ENCODE peak calls at places on chromosomes 12 and 14, in six cellular contexts. One of them, this sample, is unnamed.
A peak's percentile ranks its signal among the peaks of the same experiment; 100 is the strongest.

GRCh38 chr12:92156704-92157395 is 11.2 kb upstream of the BTG1 start:
- DNase-seq in HL-60: no peak
- DNase-seq in GM23338: no peak
- DNase-seq in HepG2: no peak
- DNase-seq in suprapubic skin: no peak
- DNase-seq in sigmoid colon: no peak
- DNase-seq in this sample: no peak

GRCh38 chr14:94056579-94057308 is 24.3 kb downstream of the DDX24 start:
- DNase-seq in HL-60: no peak
- DNase-seq in GM23338: no peak
- DNase-seq in HepG2: no peak
- DNase-seq in suprapubic skin: no peak
- DNase-seq in sigmoid colon: no peak
- DNase-seq in this sample: peak; percentile 69

GRCh38 chr14:73887116-73887490 is 444 bp downstream of the ZNF410 start:
- DNase-seq in HL-60: no peak
- DNase-seq in GM23338: no peak
- DNase-seq in HepG2: peak; percentile 25
- DNase-seq in suprapubic skin: no peak
- DNase-seq in sigmoid colon: no peak
- DNase-seq in this sample: no peak

GRCh38 chr12:5258498-5258897 is 173.4 kb upstream of the NTF3 start:
- DNase-seq in HL-60: no peak
- DNase-seq in GM23338: no peak
- DNase-seq in HepG2: no peak
- DNase-seq in suprapubic skin: peak; percentile 65
- DNase-seq in sigmoid colon: no peak
- DNase-seq in this sample: no peak

GRCh38 chr14:63267171-63267570 is 51.6 kb downstream of the GPHB5 start:
- DNase-seq in HL-60: no peak
- DNase-seq in GM23338: no peak
- DNase-seq in HepG2: no peak
- DNase-seq in suprapubic skin: no peak
- DNase-seq in sigmoid colon: no peak
- DNase-seq in this sample: no peak

GRCh38 chr12:122308811-122309210 is 42.5 kb upstream of the VPS33A start:
- DNase-seq in HL-60: no peak
- DNase-seq in GM23338: no peak
- DNase-seq in HepG2: no peak
- DNase-seq in suprapubic skin: no peak
- DNase-seq in sigmoid colon: no peak
- DNase-seq in this sample: no peak

GRCh38 chr12:116718578-116719454 is 19.1 kb downstream of the SPRING1 start:
- DNase-seq in HL-60: no peak
- DNase-seq in GM23338: no peak
- DNase-seq in HepG2: no peak
- DNase-seq in suprapubic skin: no peak
- DNase-seq in sigmoid colon: no peak
- DNase-seq in this sample: no peak

GRCh38 chr12:41151789-41152188 is 36.3 kb upstream of the PDZRN4 start:
- DNase-seq in HL-60: no peak
- DNase-seq in GM23338: no peak
- DNase-seq in HepG2: no peak
- DNase-seq in suprapubic skin: no peak
- DNase-seq in sigmoid colon: no peak
- DNase-seq in this sample: no peak

GRCh38 chr12:34124608-34125007 is 102.3 kb downstream of the ALG10 start:
- DNase-seq in HL-60: no peak
- DNase-seq in GM23338: no peak
- DNase-seq in HepG2: no peak
- DNase-seq in suprapubic skin: no peak
- DNase-seq in sigmoid colon: no peak
- DNase-seq in this sample: no peak

GRCh38 chr12:69324797-69325466 is 23.2 kb upstream of the LYZ start:
- DNase-seq in HL-60: peak; percentile 48
- DNase-seq in GM23338: no peak
- DNase-seq in HepG2: no peak
- DNase-seq in suprapubic skin: no peak
- DNase-seq in sigmoid colon: no peak
- DNase-seq in this sample: no peak

GRCh38 chr14:50059773-50060629 is 56.4 kb downstream of the VCPKMT start:
- DNase-seq in HL-60: no peak
- DNase-seq in GM23338: no peak
- DNase-seq in HepG2: peak; percentile 42
- DNase-seq in suprapubic skin: no peak
- DNase-seq in sigmoid colon: no peak
- DNase-seq in this sample: no peak
- H3K4me3 ChIP-seq in HL-60: no peak overlapping the region
- H3K4me3 ChIP-seq in GM23338: no peak overlapping the region
- H3K4me3 ChIP-seq in HepG2: peak overlapping the region; percentile 63
- H3K4me3 ChIP-seq in suprapubic skin: no peak overlapping the region
- H3K4me3 ChIP-seq in sigmoid colon: no peak overlapping the region
- H3K4me3 ChIP-seq in this sample: no peak overlapping the region

GRCh38 chr12:96988919-96989318 is 81.9 kb downstream of the NEDD1 start:
- DNase-seq in HL-60: no peak
- DNase-seq in GM23338: no peak
- DNase-seq in HepG2: no peak
- DNase-seq in suprapubic skin: no peak
- DNase-seq in sigmoid colon: no peak
- DNase-seq in this sample: no peak
- TF ChIP-seq POLR2AphosphoS5 in HL-60: no peak
- TF ChIP-seq POLR2AphosphoS5 in GM23338: no peak
- TF ChIP-seq POLR2AphosphoS5 in HepG2: no peak
- TF ChIP-seq POLR2AphosphoS5 in suprapubic skin: no peak
- TF ChIP-seq POLR2AphosphoS5 in sigmoid colon: no peak
- TF ChIP-seq POLR2AphosphoS5 in this sample: no peak

GRCh38 chr12:46830731-46831334 is 5.0 kb upstream of the SLC38A4 start:
- DNase-seq in HL-60: no peak
- DNase-seq in GM23338: peak; percentile 65
- DNase-seq in HepG2: no peak
- DNase-seq in suprapubic skin: no peak
- DNase-seq in sigmoid colon: no peak
- DNase-seq in this sample: no peak
- H3K4me3 ChIP-seq in HL-60: no peak overlapping the region
- H3K4me3 ChIP-seq in GM23338: peak overlapping the region; percentile 78
- H3K4me3 ChIP-seq in HepG2: no peak overlapping the region
- H3K4me3 ChIP-seq in suprapubic skin: peak overlapping the region; percentile 44
- H3K4me3 ChIP-seq in sigmoid colon: peak overlapping the region; percentile 51
- H3K4me3 ChIP-seq in this sample: peak overlapping the region; percentile 21

GRCh38 chr12:6451348-6452244 is at the start of gene TAPBPL:
- DNase-seq in HL-60: peak; percentile 77
- DNase-seq in GM23338: peak; percentile 73
- DNase-seq in HepG2: peak; percentile 89
- DNase-seq in suprapubic skin: peak; percentile 85
- DNase-seq in sigmoid colon: peak; percentile 93
- DNase-seq in this sample: no peak
- TF ChIP-seq POLR2AphosphoS5 in HL-60: peak; percentile 80
- TF ChIP-seq POLR2AphosphoS5 in GM23338: no peak
- TF ChIP-seq POLR2AphosphoS5 in HepG2: peak; percentile 87
- TF ChIP-seq POLR2AphosphoS5 in suprapubic skin: peak; percentile 10
- TF ChIP-seq POLR2AphosphoS5 in sigmoid colon: peak; percentile 84
- TF ChIP-seq POLR2AphosphoS5 in this sample: peak; percentile 92

GRCh38 chr12:80192087-80192486 is 92.8 kb downstream of the OTOGL start:
- DNase-seq in HL-60: no peak
- DNase-seq in GM23338: peak; percentile 28
- DNase-seq in HepG2: no peak
- DNase-seq in suprapubic skin: no peak
- DNase-seq in sigmoid colon: no peak
- DNase-seq in this sample: no peak
- H3K4me3 ChIP-seq in HL-60: no peak overlapping the region
- H3K4me3 ChIP-seq in GM23338: no peak overlapping the region
- H3K4me3 ChIP-seq in HepG2: no peak overlapping the region
- H3K4me3 ChIP-seq in suprapubic skin: no peak overlapping the region
- H3K4me3 ChIP-seq in sigmoid colon: no peak overlapping the region
- H3K4me3 ChIP-seq in this sample: no peak overlapping the region

DNA sequence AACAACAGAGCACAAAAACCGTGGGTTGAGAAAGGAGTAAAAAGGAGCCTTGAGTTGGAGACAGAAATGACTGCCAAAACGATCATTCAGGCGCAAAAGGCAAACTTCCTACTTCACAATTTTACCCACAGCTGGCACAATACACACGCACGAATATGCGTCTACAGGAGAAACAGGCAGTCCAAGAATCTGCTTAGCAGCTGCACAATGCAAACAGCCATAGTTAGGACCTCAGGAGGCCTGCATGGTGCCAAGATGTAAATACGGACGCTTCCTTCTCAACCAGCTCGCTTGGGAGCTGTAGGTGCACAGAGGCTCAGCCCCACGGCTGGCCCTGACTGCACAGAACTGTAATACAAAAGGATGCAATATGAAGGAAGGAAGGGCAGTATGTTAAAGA is 250.1 kb upstream of the CAND1 start:
- DNase-seq in HL-60: no peak
- DNase-seq in GM23338: no peak
- DNase-seq in HepG2: no peak
- DNase-seq in suprapubic skin: no peak
- DNase-seq in sigmoid colon: no peak
- DNase-seq in this sample: no peak
- TF ChIP-seq POLR2AphosphoS5 in HL-60: no peak
- TF ChIP-seq POLR2AphosphoS5 in GM23338: no peak
- TF ChIP-seq POLR2AphosphoS5 in HepG2: no peak
- TF ChIP-seq POLR2AphosphoS5 in suprapubic skin: no peak
- TF ChIP-seq POLR2AphosphoS5 in sigmoid colon: no peak
- TF ChIP-seq POLR2AphosphoS5 in this sample: no peak

DNA sequence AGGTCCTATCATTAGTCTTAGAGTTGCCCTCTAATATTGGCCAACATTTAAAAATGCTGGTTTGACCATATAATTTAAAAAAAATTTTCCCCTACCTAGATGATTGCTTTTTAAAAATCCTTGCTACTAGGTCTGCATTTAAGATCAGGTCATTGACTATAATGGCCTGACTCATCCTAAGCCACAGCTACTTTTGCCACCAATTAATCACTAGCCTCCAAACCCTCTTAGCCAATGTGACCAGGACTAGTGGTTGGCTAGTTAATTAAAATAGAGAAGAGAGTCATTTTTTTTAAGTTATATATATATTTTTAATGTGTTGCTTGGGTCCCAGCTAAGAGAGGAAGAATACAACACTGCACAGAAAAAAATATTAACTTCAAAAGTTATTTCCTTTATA is 57.5 kb downstream of the SOS2 start:
- DNase-seq in HL-60: no peak
- DNase-seq in GM23338: no peak
- DNase-seq in HepG2: no peak
- DNase-seq in suprapubic skin: no peak
- DNase-seq in sigmoid colon: no peak
- DNase-seq in this sample: no peak
- H3K4me3 ChIP-seq in HL-60: no peak overlapping the region
- H3K4me3 ChIP-seq in GM23338: no peak overlapping the region
- H3K4me3 ChIP-seq in HepG2: no peak overlapping the region
- H3K4me3 ChIP-seq in suprapubic skin: no peak overlapping the region
- H3K4me3 ChIP-seq in sigmoid colon: no peak overlapping the region
- H3K4me3 ChIP-seq in this sample: no peak overlapping the region